ENCODE peak calls at places on chromosomes 4 and X, in five cellular contexts. E, L, M, H and C are unnamed samples.

GRCh38 chrX:18769812-18770573 is 62.5 kb downstream of the PPEF1 start:
- DNase-seq in L (no peak), H (no peak), E (no peak), M (no peak), C (no peak)

GRCh38 chrX:101241531-101241930 is 21.9 kb downstream of the DRP2 start:
- DNase-seq in M (no peak), H (no peak), L (no peak), E (no peak), C (no peak)

GRCh38 chr4:4591071-4591470 is 49.2 kb upstream of the STX18 start:
- DNase-seq in H (no peak), L (no peak), M (no peak), E (no peak), C (no peak)

GRCh38 chr4:152962160-152962559 is 26.0 kb downstream of the FHDC1 start:
- DNase-seq in H (no peak), L (no peak), E (no peak), M (no peak), C (no peak)

GRCh38 chr4:158821228-158822009 is 52.6 kb downstream of the FNIP2 start:
- DNase-seq in H (no peak), E (no peak), M (no peak), L (no peak), C (no peak)

GRCh38 chr4:145878501-145879435 is 59.9 kb downstream of the ZNF827 start:
- DNase-seq in L (no peak), M (no peak), E (no peak), H (no peak), C (no peak)

GRCh38 chr4:56374956-56375355 is 12.3 kb downstream of the AASDH start:
- DNase-seq in H (no peak), L (no peak), M (no peak), E (no peak), C (peak)

GRCh38 chr4:123936615-123937014 is 540.0 kb downstream of the SPRY1 start:
- DNase-seq in H (no peak), E (no peak), M (no peak), L (no peak), C (no peak)

GRCh38 chr4:3310301-3311094 is 17.7 kb downstream of the RGS12 start:
- DNase-seq in H (no peak), L (no peak), M (no peak), E (peak), C (no peak)

GRCh38 chr4:106767991-106768390 is 268.1 kb downstream of the DKK2 start:
- DNase-seq in M (no peak), H (no peak), L (no peak), E (no peak), C (peak)

GRCh38 chrX:16702700-16703599 is 9.5 kb downstream of the CTPS2 start:
- DNase-seq in H (no peak), E (no peak), L (no peak), M (no peak), C (no peak)

GRCh38 chrX:72084114-72084513 is 47.6 kb downstream of the RTL5 start:
- DNase-seq in E (no peak), H (no peak), L (no peak), M (no peak), C (no peak)

GRCh38 chr4:189022441-189023035 is 883.3 kb downstream of the TRIML1 start:
- DNase-seq in L (no peak), H (no peak), M (no peak), E (no peak), C (no peak)

GRCh38 chr4:108116423-108117168 is 52.1 kb downstream of the LEF1 start:
- DNase-seq in H (no peak), M (no peak), L (no peak), E (no peak), C (no peak)

GRCh38 chrX:126027229-126027628 is 138.9 kb downstream of the DCAF12L2 start:
- DNase-seq in L (no peak), E (no peak), M (no peak), H (no peak), C (no peak)
- H3K27ac ChIP-seq in L (no peak), E (no peak), M (no peak), H (no peak), C (no peak)

DNA sequence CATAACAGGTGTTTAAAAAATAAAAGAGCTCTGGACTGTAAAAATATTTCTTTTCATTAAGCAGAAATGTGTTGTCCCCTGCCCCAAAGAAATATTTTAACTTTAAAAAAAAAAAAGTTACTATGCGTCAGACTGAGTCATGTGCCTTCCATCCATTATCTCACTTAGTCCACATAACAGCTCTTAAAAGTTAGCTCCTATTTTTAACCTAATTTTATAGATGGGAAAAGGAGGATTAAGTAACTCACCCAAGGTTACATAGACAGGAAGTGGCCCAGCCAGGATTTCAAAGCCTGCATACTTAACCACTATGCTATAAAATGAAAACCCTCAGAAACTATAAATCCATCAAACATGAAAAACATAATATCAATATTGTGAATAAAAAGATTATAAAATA is 97.7 kb downstream of the MANBA start:
- DNase-seq in M (no peak), H (peak), E (no peak), L (no peak), C (no peak)
- H3K27ac ChIP-seq in M (no peak), H (no peak), E (no peak), L (no peak), C (peak)

GRCh38 chrX:110168585-110168984 is 149.3 kb downstream of the AMMECR1 start:
- DNase-seq in H (no peak), M (no peak), E (no peak), L (no peak), C (no peak)
- H3K27ac ChIP-seq in H (no peak), M (no peak), E (no peak), L (no peak), C (no peak)

DNA sequence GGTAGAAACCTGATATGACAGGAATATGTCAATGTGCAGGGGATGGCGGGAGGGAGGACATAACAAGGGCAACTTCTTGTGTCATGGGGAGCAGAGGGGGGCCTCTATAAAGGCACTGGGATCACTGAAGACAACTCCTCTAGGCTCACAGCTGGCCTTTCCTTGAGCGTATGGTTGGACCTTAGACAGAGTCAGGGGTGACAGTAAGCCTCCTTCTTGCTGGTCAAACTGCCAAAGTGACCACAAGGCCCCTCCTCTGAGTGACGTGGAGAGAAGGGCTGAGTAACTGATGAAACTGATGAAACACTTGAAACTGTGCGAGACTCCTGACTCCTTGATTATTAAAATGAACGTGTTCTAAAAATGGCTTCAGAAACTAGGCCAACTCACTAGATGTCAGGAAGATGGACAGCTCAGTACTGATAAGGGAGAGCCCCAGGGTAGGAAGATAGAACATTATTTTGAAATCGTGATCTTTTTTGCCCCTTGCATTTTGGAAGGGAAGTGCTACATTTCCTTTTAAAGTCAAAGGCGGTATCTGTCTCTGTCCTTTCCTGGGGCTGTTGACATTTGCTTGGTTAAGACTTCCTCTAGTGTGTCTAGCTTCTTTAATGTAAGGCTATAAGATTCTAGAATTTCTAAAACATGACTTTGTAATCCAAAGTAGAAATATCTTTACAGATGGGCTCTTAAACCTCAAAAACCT is 1.6 kb downstream of the RAB33A start:
- DNase-seq in L (no peak), M (peak), E (peak), H (no peak), C (no peak)
- H3K27ac ChIP-seq in L (peak), M (peak), E (peak), H (no peak), C (no peak)

GRCh38 chr4:181939199-181939945 is 303.8 kb upstream of the TENM3 start:
- DNase-seq in H (no peak), L (no peak), E (no peak), M (no peak), C (no peak)

GRCh38 chr4:181938641-181939040 is 304.6 kb upstream of the TENM3 start:
- DNase-seq in M (no peak), L (no peak), E (no peak), H (no peak), C (no peak)

GRCh38 chr4:181946902-181947301 is 296.3 kb upstream of the TENM3 start:
- DNase-seq in L (no peak), H (no peak), E (no peak), M (no peak), C (no peak)

GRCh38 chr4:181949704-181950312 is 293.4 kb upstream of the TENM3 start:
- DNase-seq in M (no peak), E (no peak), H (no peak), L (no peak), C (no peak)

DNA sequence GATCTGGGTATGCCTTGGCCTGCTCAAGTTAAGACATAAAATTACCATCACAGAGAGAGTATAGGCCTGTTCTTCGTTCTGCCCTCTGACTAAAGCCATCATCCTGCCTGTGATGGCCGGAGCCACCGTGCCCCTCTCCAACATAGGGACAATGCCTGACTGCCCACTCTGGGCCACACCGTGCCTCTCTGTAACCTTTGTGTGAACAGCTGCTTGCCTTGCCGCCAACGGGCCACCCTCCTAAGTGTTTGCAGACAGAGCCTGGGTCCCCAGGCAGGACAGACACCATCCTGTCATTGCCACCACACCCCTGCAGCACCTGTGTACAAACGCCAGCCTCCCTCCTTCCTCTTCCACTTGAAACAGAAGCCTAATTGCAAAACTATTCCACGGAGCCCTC is 298.7 kb upstream of the TENM3 start:
- DNase-seq in L (no peak), H (no peak), E (no peak), M (no peak), C (no peak)
- H3K27ac ChIP-seq in L (no peak), H (no peak), E (no peak), M (no peak), C (no peak)